ENCODE peak calls at places on chromosomes 3 and 15, in six cellular contexts. P, A, G, F, X and K are unnamed samples. For H3K9me3, the result is how much of the 10 kb centered on the place peaks cover.

GRCh38 chr3:108595304-108595703 is 5.8 kb downstream of the DZIP3 start:
- DNase-seq in P (no peak), A (no peak), G (no peak), F (no peak), X (no peak), K (no peak)

GRCh38 chr3:177290633-177291032 is 93.4 kb upstream of the TBL1XR1 start:
- DNase-seq in P (no peak), A (no peak), G (no peak), F (no peak), X (no peak), K (no peak)

GRCh38 chr15:47184003-47184404 is 533.3 kb upstream of the SEMA6D start:
- DNase-seq in P (no peak), A (no peak), G (no peak), F (no peak), X (peak), K (no peak)

GRCh38 chr3:131789188-131789587 is 245.6 kb downstream of the CPNE4 start:
- DNase-seq in P (no peak), A (no peak), G (no peak), F (no peak), X (no peak), K (no peak)

GRCh38 chr3:55471522-55472280 is 15.4 kb downstream of the WNT5A start:
- DNase-seq in P (no peak), A (no peak), G (no peak), F (peak), X (no peak), K (no peak)

GRCh38 chr15:49989498-49989897 is 129.5 kb downstream of the ATP8B4 start:
- DNase-seq in P (no peak), A (peak), G (peak), F (no peak), X (no peak), K (no peak)

GRCh38 chr3:126961191-126961790 is 21.6 kb upstream of the PLXNA1 start:
- DNase-seq in P (no peak), A (peak), G (peak), F (peak), X (peak), K (peak)

GRCh38 chr3:157119369-157119951 is 40.5 kb downstream of the CCNL1 start:
- DNase-seq in P (no peak), A (no peak), G (no peak), F (no peak), X (no peak), K (no peak)

GRCh38 chr3:155032918-155033317 is 47.2 kb upstream of the MME start:
- DNase-seq in P (no peak), A (no peak), G (peak), F (no peak), X (no peak), K (no peak)

GRCh38 chr15:51229907-51230328 is 108.5 kb downstream of the CYP19A1 start:
- DNase-seq in P (no peak), A (peak), G (peak), F (no peak), X (no peak), K (no peak)

GRCh38 chr15:78461171-78461881 is 23.3 kb downstream of the IREB2 start:
- DNase-seq in P (no peak), A (no peak), G (peak), F (no peak), X (no peak), K (no peak)

GRCh38 chr3:140206196-140207040 is 271.4 kb downstream of the CLSTN2 start:
- DNase-seq in P (no peak), A (no peak), G (peak), F (no peak), X (peak), K (no peak)

GRCh38 chr3:143134446-143134845 is 14.9 kb downstream of the CHST2 start:
- DNase-seq in P (no peak), A (no peak), G (no peak), F (no peak), X (no peak), K (no peak)

GRCh38 chr15:73190189-73190601 is 137.9 kb downstream of the NEO1 start:
- DNase-seq in P (no peak), A (no peak), G (peak), F (no peak), X (peak), K (no peak)

GRCh38 chr3:15514663-15515357 is 6.7 kb downstream of the COLQ start:
- DNase-seq in P (no peak), A (no peak), G (no peak), F (no peak), X (no peak), K (no peak)

GRCh38 chr15:47541587-47541986 is 175.7 kb upstream of the SEMA6D start:
- DNase-seq in P (no peak), A (no peak), G (no peak), F (no peak), X (no peak), K (no peak)

GRCh38 chr3:171192176-171192854 is 165.8 kb upstream of the SLC2A2 start:
- DNase-seq in P (peak), A (no peak), G (peak), F (no peak), X (peak), K (no peak)
- H3K27ac ChIP-seq in P (peak), A (no peak), G (no peak), F (no peak), X (no peak), K (no peak)

GRCh38 chr3:20572473-20572872 is 386.5 kb upstream of the SGO1 start:
- DNase-seq in P (no peak), A (no peak), G (no peak), F (no peak), X (no peak), K (no peak)

GRCh38 chr3:20574746-20575145 is 388.7 kb upstream of the SGO1 start:
- DNase-seq in P (no peak), A (no peak), G (peak), F (no peak), X (peak), K (no peak)

GRCh38 chr3:20575153-20575552 is 389.1 kb upstream of the SGO1 start:
- DNase-seq in P (no peak), A (no peak), G (peak), F (no peak), X (peak), K (no peak)

GRCh38 chr3:20576228-20576627 is 390.2 kb upstream of the SGO1 start:
- DNase-seq in P (no peak), A (no peak), G (no peak), F (no peak), X (no peak), K (no peak)

GRCh38 chr3:20573175-20573574 is 387.2 kb upstream of the SGO1 start:
- DNase-seq in P (no peak), A (no peak), G (no peak), F (no peak), X (no peak), K (no peak)
- H3K9me3 ChIP-seq in P (under half), A (under half), G (under half), F (under half), X (under half), K (under half)

DNA sequence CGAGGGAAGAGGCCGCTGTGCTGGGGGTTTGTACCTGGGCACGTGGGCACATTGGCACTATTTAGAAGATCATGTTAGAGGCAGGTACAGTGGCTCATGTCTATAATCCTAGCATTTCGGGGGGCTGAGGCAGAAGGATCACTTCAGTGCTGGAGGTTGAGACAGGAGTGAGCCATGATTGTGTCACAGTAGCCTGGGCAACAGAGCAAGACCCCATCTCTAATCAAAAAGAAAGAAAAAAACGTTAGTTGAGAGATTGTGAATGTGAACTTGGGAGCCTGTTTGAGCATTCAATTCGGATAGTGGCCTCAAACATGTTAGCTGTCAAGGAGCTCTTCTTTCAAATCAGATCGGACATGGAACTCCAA is 36.6 kb downstream of the IDH2 start:
- DNase-seq in P (no peak), A (no peak), G (no peak), F (no peak), X (no peak), K (no peak)
- H3K27ac ChIP-seq in P (no peak), A (peak), G (no peak), F (peak), X (no peak), K (peak)

DNA sequence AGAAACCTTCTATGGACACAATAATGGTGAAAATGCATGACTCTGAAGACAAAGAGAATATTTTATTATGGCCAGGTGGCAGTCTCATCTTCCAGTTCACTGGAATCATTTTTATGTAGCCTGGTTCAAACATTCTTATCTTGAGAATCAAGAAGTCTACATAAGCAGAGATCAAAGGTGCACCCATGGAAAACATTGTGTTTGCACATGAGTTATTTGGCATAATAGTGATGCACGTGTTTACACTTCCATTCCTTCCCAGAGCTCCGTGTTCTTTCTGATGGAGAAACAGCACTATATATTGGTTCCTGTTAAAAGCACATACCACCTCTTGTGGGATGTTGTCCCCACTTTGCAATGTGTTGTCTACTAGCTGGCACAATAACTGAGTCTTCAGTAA is 572.2 kb downstream of the GRM7 start:
- DNase-seq in P (no peak), A (no peak), G (no peak), F (no peak), X (no peak), K (no peak)
- H3K9me3 ChIP-seq in P (under half), A (under half), G (under half), F (under half), X (under half), K (under half)

GRCh38 chr15:38190501-38190900 is 62.1 kb upstream of the SPRED1 start:
- DNase-seq in P (no peak), A (no peak), G (no peak), F (no peak), X (no peak), K (no peak)
- H3K27ac ChIP-seq in P (no peak), A (no peak), G (no peak), F (no peak), X (no peak), K (no peak)